ENCODE peak calls at places on chromosomes 16 and 17, in nine cellular contexts. One of them, this sample, is unnamed.

GRCh38 chr16:61946019-61946418 is 90.2 kb downstream of the CDH8 start:
- DNase-seq in M059J: no peak
- DNase-seq in NCI-H1436: no peak
- DNase-seq in AG04449: no peak
- DNase-seq in heart right ventricle: no peak
- DNase-seq in activated T-helper 1 cell treated with anti-CD3 and anti-CD28 coated beads, Interleukin-2, amount 50 U/mL, for 16 hours: no peak
- DNase-seq in aorta: no peak
- DNase-seq in adrenal gland: no peak
- DNase-seq in activated naive CD4-positive, alpha-beta T cell: no peak
- DNase-seq in this sample: no peak

GRCh38 chr17:45261577-45262515 is at the start of gene SPATA32:
- DNase-seq in M059J: no peak
- DNase-seq in NCI-H1436: no peak
- DNase-seq in AG04449: no peak
- DNase-seq in heart right ventricle: peak; percentile 56
- DNase-seq in activated T-helper 1 cell treated with anti-CD3 and anti-CD28 coated beads, Interleukin-2, amount 50 U/mL, for 16 hours: peak; percentile 50
- DNase-seq in aorta: peak; percentile 88
- DNase-seq in adrenal gland: peak; percentile 43
- DNase-seq in activated naive CD4-positive, alpha-beta T cell: peak; percentile 19
- DNase-seq in this sample: no peak

GRCh38 chr17:15236281-15237105 is 28.6 kb downstream of the PMP22 start:
- DNase-seq in M059J: peak; percentile 50
- DNase-seq in NCI-H1436: no peak
- DNase-seq in AG04449: no peak
- DNase-seq in heart right ventricle: no peak
- DNase-seq in activated T-helper 1 cell treated with anti-CD3 and anti-CD28 coated beads, Interleukin-2, amount 50 U/mL, for 16 hours: no peak
- DNase-seq in aorta: no peak
- DNase-seq in adrenal gland: no peak
- DNase-seq in activated naive CD4-positive, alpha-beta T cell: no peak
- DNase-seq in this sample: no peak

GRCh38 chr16:80804451-80805383 is at the start of gene CDYL2:
- DNase-seq in M059J: peak; percentile 28
- DNase-seq in NCI-H1436: no peak
- DNase-seq in AG04449: no peak
- DNase-seq in heart right ventricle: no peak
- DNase-seq in activated T-helper 1 cell treated with anti-CD3 and anti-CD28 coated beads, Interleukin-2, amount 50 U/mL, for 16 hours: peak; percentile 10
- DNase-seq in aorta: peak; percentile 74
- DNase-seq in adrenal gland: no peak
- DNase-seq in activated naive CD4-positive, alpha-beta T cell: no peak
- DNase-seq in this sample: no peak

GRCh38 chr16:2775317-2775716 is 1.8 kb downstream of the ELOB start:
- DNase-seq in M059J: no peak
- DNase-seq in NCI-H1436: no peak
- DNase-seq in AG04449: no peak
- DNase-seq in heart right ventricle: no peak
- DNase-seq in activated T-helper 1 cell treated with anti-CD3 and anti-CD28 coated beads, Interleukin-2, amount 50 U/mL, for 16 hours: no peak
- DNase-seq in aorta: peak; percentile 30
- DNase-seq in adrenal gland: no peak
- DNase-seq in activated naive CD4-positive, alpha-beta T cell: no peak
- DNase-seq in this sample: no peak

GRCh38 chr16:84115919-84116719 is 623 bp downstream of the MBTPS1 start:
- DNase-seq in M059J: peak; percentile 54
- DNase-seq in NCI-H1436: peak; percentile 36
- DNase-seq in AG04449: no peak
- DNase-seq in heart right ventricle: peak; percentile 43
- DNase-seq in activated T-helper 1 cell treated with anti-CD3 and anti-CD28 coated beads, Interleukin-2, amount 50 U/mL, for 16 hours: peak; percentile 33
- DNase-seq in aorta: no peak
- DNase-seq in adrenal gland: peak; percentile 52
- DNase-seq in activated naive CD4-positive, alpha-beta T cell: peak; percentile 30
- DNase-seq in this sample: no peak

GRCh38 chr16:46848768-46849764 is 18.1 kb upstream of the C16orf87 start:
- DNase-seq in M059J: no peak
- DNase-seq in NCI-H1436: no peak
- DNase-seq in AG04449: no peak
- DNase-seq in heart right ventricle: no peak
- DNase-seq in activated T-helper 1 cell treated with anti-CD3 and anti-CD28 coated beads, Interleukin-2, amount 50 U/mL, for 16 hours: no peak
- DNase-seq in aorta: no peak
- DNase-seq in adrenal gland: no peak
- DNase-seq in activated naive CD4-positive, alpha-beta T cell: no peak
- DNase-seq in this sample: no peak

GRCh38 chr16:83002351-83003334 is 375.9 kb downstream of the CDH13 start:
- DNase-seq in M059J: peak; percentile 75
- DNase-seq in NCI-H1436: no peak
- DNase-seq in AG04449: no peak
- DNase-seq in heart right ventricle: no peak
- DNase-seq in activated T-helper 1 cell treated with anti-CD3 and anti-CD28 coated beads, Interleukin-2, amount 50 U/mL, for 16 hours: no peak
- DNase-seq in aorta: no peak
- DNase-seq in adrenal gland: peak; percentile 37
- DNase-seq in activated naive CD4-positive, alpha-beta T cell: no peak
- DNase-seq in this sample: no peak

GRCh38 chr17:32240745-32241144 is 24.9 kb upstream of the RHBDL3 start:
- DNase-seq in M059J: peak; percentile 49
- DNase-seq in NCI-H1436: no peak
- DNase-seq in AG04449: no peak
- DNase-seq in heart right ventricle: peak; percentile 64
- DNase-seq in activated T-helper 1 cell treated with anti-CD3 and anti-CD28 coated beads, Interleukin-2, amount 50 U/mL, for 16 hours: no peak
- DNase-seq in aorta: no peak
- DNase-seq in adrenal gland: peak; percentile 70
- DNase-seq in activated naive CD4-positive, alpha-beta T cell: no peak
- DNase-seq in this sample: no peak